ENCODE peak calls at places on chromosome 13, in four cellular contexts. L is mucosa of descending colon, K is heart right ventricle, N is Panc1. X is an unnamed sample.

GRCh38 chr13:28181413-28181812 is 43.1 kb downstream of the PAN3 start:
- DNase-seq in N (peak; percentile 7), K (no peak), L (no peak), X (no peak)

GRCh38 chr13:59413121-59413520 is 750.6 kb downstream of the DIAPH3 start:
- DNase-seq in L (no peak), K (no peak), N (no peak), X (no peak)

GRCh38 chr13:110264685-110265275 is 42.2 kb downstream of the COL4A1 start:
- DNase-seq in K (no peak), L (no peak), N (no peak), X (no peak)

GRCh38 chr13:42999491-42999890 is 7.5 kb upstream of the EPSTI1 start:
- DNase-seq in L (no peak), N (no peak), K (no peak), X (no peak)

GRCh38 chr13:50584856-50585580 is 258.5 kb downstream of the DLEU7 start:
- DNase-seq in N (no peak), K (no peak), L (no peak), X (no peak)

GRCh38 chr13:77143325-77143907 is 116.5 kb upstream of the FBXL3 start:
- DNase-seq in K (no peak), L (no peak), N (peak; percentile 13), X (no peak)

GRCh38 chr13:21124853-21125252 is 51.5 kb downstream of the SKA3 start:
- DNase-seq in K (no peak), L (no peak), N (no peak), X (no peak)

GRCh38 chr13:50668882-50669281 is 174.6 kb downstream of the DLEU7 start:
- DNase-seq in N (no peak), K (no peak), L (no peak), X (no peak)

GRCh38 chr13:35978607-35979316 is 152.4 kb downstream of the DCLK1 start:
- DNase-seq in K (peak; percentile 57), L (no peak), N (peak; percentile 18), X (no peak)

GRCh38 chr13:103031332-103031873 is 34.8 kb downstream of the SLC10A2 start:
- DNase-seq in N (no peak), L (no peak), K (no peak), X (no peak)

GRCh38 chr13:65966991-65967451 is 1263.1 kb downstream of the PCDH9 start:
- DNase-seq in L (no peak), N (no peak), K (no peak), X (no peak)

GRCh38 chr13:32225494-32225931 is 89.7 kb downstream of the ZAR1L start:
- DNase-seq in N (no peak), K (no peak), L (no peak), X (no peak)

GRCh38 chr13:62626771-62627170 is 1211.1 kb upstream of the PCDH20 start:
- DNase-seq in L (no peak), K (no peak), N (peak; percentile 7), X (no peak)

GRCh38 chr13:53743906-53744305 is 715.3 kb downstream of the OLFM4 start:
- DNase-seq in L (no peak), N (no peak), K (no peak), X (no peak)

GRCh38 chr13:110387451-110388140 is 80.5 kb downstream of the COL4A2 start:
- DNase-seq in N (no peak), K (peak; percentile 86), L (no peak), X (peak; percentile 61)

GRCh38 chr13:114222461-114222968 is 12.2 kb upstream of the CDC16 start:
- DNase-seq in K (no peak), N (no peak), L (no peak), X (no peak)

GRCh38 chr13:109381546-109382180 is 404.7 kb downstream of the IRS2 start:
- DNase-seq in K (no peak), L (no peak), N (no peak), X (no peak)

GRCh38 chr13:75705395-75705794 is 69.3 kb downstream of the LMO7 start:
- DNase-seq in K (no peak), N (peak; percentile 78), L (no peak), X (no peak)

GRCh38 chr13:111413407-111414187 is 93.2 kb downstream of the TEX29 start:
- DNase-seq in N (no peak), L (no peak), K (no peak), X (no peak)

GRCh38 chr13:32247887-32248286 is 67.3 kb downstream of the ZAR1L start:
- DNase-seq in K (no peak), L (no peak), N (no peak), X (no peak)

GRCh38 chr13:21014666-21015170 is 46.7 kb downstream of the LATS2 start:
- DNase-seq in K (peak; percentile 46), L (no peak), N (no peak), X (peak; percentile 68)

GRCh38 chr13:50448535-50448981 is 394.9 kb downstream of the DLEU7 start:
- DNase-seq in K (peak; percentile 17), N (no peak), L (no peak), X (no peak)

GRCh38 chr13:48902421-48902820 is 73.3 kb upstream of the FNDC3A start:
- DNase-seq in K (no peak), L (no peak), N (no peak), X (no peak)

GRCh38 chr13:111152836-111153235 is 37.7 kb downstream of the ARHGEF7 start:
- DNase-seq in L (peak; percentile 40), K (no peak), N (no peak), X (no peak)

GRCh38 chr13:39273953-39274352 is 235.7 kb downstream of the NHLRC3 start:
- DNase-seq in N (no peak), L (peak; percentile 35), K (no peak), X (no peak)

GRCh38 chr13:32047796-32048195 is 16.2 kb downstream of the FRY start:
- DNase-seq in K (no peak), L (no peak), N (no peak), X (no peak)

GRCh38 chr13:76798037-76798436 is 88.2 kb downstream of the KCTD12 start:
- DNase-seq in K (no peak), N (no peak), L (no peak), X (no peak)

GRCh38 chr13:35475131-35475959 is 1.1 kb downstream of the MAB21L1 start:
- DNase-seq in N (no peak), L (peak; percentile 32), K (peak; percentile 31), X (peak; percentile 86)

GRCh38 chr13:96179309-96179708 is 89.4 kb downstream of the HS6ST3 start:
- DNase-seq in N (no peak), K (no peak), L (no peak), X (no peak)
- TF ChIP-seq CTCF in N (no peak), K (no peak), L (no peak), X (no peak)

GRCh38 chr13:24254151-24254810 is 55.1 kb upstream of the C1QTNF9 start:
- DNase-seq in N (no peak), K (no peak), L (no peak), X (no peak)
- H3K4me1 ChIP-seq in N (no peaks in the 10 kb centered on the region), K (peaks cover 9% of the 10 kb centered on the region), L (no peaks in the 10 kb centered on the region), X (no peaks in the 10 kb centered on the region)

GRCh38 chr13:69324109-69324886 is 783.3 kb upstream of the ATXN8OS start:
- DNase-seq in N (no peak), L (no peak), K (no peak), X (no peak)
- TF ChIP-seq CTCF in N (peak; percentile 19), L (no peak), K (peak; percentile 19), X (no peak)

GRCh38 chr13:37910790-37911189 is 41.2 kb upstream of the TRPC4 start:
- DNase-seq in K (no peak), N (no peak), L (no peak), X (no peak)

GRCh38 chr13:37918116-37919100 is 48.8 kb upstream of the TRPC4 start:
- DNase-seq in L (no peak), K (no peak), N (no peak), X (no peak)

GRCh38 chr13:37919329-37919880 is 49.8 kb upstream of the TRPC4 start:
- DNase-seq in K (no peak), N (no peak), L (no peak), X (no peak)

DNA sequence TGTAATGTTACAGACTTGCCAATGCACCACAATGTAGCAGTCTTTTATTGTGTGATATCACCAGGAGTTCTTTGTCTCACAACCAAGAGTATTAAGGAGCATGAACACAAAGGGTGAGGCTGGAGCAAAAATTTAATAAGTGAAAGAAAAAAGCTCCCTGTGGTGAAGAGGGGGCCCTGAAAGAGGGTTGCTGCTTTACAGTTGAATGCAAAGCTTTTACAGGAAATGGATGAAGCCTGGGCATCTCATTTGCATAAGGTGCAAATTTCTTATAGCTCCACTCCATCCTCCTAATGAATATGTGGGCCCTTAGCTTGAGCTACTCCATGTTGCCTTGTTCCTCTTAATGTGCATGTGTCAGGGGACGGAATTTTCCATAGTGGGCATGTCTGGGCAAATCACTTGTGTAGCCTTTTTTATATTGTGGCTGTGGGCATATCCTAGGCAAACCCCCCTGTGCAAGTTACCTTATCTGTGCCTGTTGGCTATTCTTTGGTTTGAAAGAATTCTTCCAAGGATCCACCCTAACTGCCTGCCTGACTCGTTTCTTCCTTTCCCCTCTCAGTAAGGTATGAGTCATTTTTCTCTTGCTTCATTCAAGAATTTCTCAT is 45.3 kb upstream of the TRPC4 start:
- DNase-seq in N (no peak), K (no peak), L (no peak), X (no peak)
- H3K4me1 ChIP-seq in N (no peaks in the 10 kb centered on the region), K (no peaks in the 10 kb centered on the region), L (no peaks in the 10 kb centered on the region), X (no peaks in the 10 kb centered on the region)

DNA sequence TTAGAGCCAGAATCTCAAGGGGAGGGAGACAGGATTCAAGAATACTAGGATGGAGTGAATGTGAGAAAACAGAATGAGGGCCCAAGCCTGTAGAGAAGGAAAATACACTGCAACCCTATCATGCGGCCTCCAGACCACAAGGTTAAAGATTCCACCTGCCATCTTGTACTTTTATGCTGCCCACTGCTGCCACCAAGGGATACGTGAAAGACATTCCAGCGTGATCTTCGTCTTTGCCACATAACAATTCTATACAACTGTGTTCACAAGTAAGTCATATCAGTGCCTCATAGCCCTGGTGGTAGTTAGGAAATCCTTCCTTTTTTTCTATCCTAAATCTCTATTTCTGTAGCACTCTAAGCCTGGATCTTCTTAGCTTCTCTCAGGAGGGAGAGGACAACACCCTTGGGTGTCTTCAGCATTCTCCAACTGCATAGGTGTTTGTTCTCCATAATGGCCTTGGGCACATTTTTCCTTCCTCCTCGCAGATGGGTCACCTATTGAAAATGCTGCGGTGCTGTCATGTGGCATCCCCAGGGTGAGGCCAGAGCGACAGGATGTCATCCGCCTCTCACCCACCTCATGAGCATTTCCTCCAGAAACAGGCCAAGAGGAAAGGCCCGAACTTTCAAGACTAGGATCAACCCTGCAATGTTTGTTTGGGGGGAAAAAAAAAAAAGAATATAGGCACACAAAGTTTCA is 13.6 kb downstream of the TPT1 start:
- DNase-seq in L (no peak), N (no peak), K (no peak), X (no peak)
- TF ChIP-seq CTCF in L (no peak), N (no peak), K (no peak), X (no peak)

GRCh38 chr13:98570929-98571372 is 6.0 kb downstream of the STK24 start:
- DNase-seq in N (no peak), K (no peak), L (peak; percentile 55), X (no peak)
- H3K4me1 ChIP-seq in N (peaks cover 35% of the 10 kb centered on the region), K (peaks cover 91% of the 10 kb centered on the region), L (peaks cover 79% of the 10 kb centered on the region), X (peaks cover 67% of the 10 kb centered on the region)

DNA sequence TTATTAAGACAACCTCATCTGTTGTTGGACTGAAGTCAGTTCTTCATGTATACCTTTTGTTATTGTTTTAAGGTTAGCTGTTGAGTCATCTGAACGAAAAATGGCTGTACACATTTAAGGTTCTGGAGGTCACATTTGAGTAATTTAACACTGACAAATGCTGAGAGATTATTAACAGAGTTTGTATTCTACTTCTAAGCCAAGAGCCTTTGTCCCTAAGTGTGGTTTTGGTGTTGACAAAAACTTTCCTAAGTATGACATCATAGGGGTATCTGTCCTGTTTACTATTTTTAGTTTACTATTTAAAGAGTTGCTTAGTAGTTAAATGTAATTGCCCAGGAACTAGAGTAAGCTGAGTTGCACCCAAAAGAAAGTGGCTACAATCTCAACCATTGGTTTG is 71.9 kb downstream of the CDK8 start:
- DNase-seq in L (no peak), K (no peak), N (no peak), X (no peak)
- TF ChIP-seq CTCF in L (no peak), K (no peak), N (no peak), X (no peak)

GRCh38 chr13:30792257-30793000 is 57.1 kb downstream of the ALOX5AP start:
- DNase-seq in K (peak; percentile 56), N (no peak), L (peak; percentile 63), X (peak; percentile 83)
- H3K4me1 ChIP-seq in K (peaks cover 32% of the 10 kb centered on the region), N (peaks cover 48% of the 10 kb centered on the region), L (no peaks in the 10 kb centered on the region), X (peaks cover 10% of the 10 kb centered on the region)